ENCODE peak calls at places on chromosomes 1 and 21, in five cellular contexts. J is OCI-LY7, K is neural progenitor cell, D is endothelial cell of umbilical vein, Z is GM23248. A is an unnamed sample.

GRCh38 chr1:207806531-207807394 is 54.9 kb downstream of the CD46 start:
- DNase-seq in J (no peak), K (no peak), D (no peak), Z (no peak), A (peak)

GRCh38 chr1:183653876-183654451 is 848 bp upstream of the APOBEC4 start:
- DNase-seq in J (no peak), K (no peak), D (no peak), Z (no peak), A (no peak)

GRCh38 chr1:175128523-175128922 is 60.9 kb downstream of the TNN start:
- DNase-seq in J (no peak), K (no peak), D (no peak), Z (no peak), A (no peak)

GRCh38 chr1:241336335-241336734 is 20.7 kb downstream of the RGS7 start:
- DNase-seq in J (no peak), K (no peak), D (peak), Z (peak), A (no peak)

GRCh38 chr1:54324031-54324654 is 82.1 kb downstream of the SSBP3 start:
- DNase-seq in J (no peak), K (peak), D (no peak), Z (peak), A (peak)

GRCh38 chr1:29052951-29053350 is 70.8 kb downstream of the TMEM200B start:
- DNase-seq in J (no peak), K (no peak), D (no peak), Z (no peak), A (no peak)

GRCh38 chr1:184118051-184118450 is 66.5 kb downstream of the TSEN15 start:
- DNase-seq in J (no peak), K (no peak), D (no peak), Z (peak), A (peak)

GRCh38 chr1:27435566-27436203 is 43.3 kb downstream of the GPR3 start:
- DNase-seq in J (peak), K (no peak), D (no peak), Z (peak), A (no peak)

GRCh38 chr1:40067023-40067422 is 26.5 kb downstream of the CAP1 start:
- DNase-seq in J (no peak), K (no peak), D (no peak), Z (peak), A (no peak)

GRCh38 chr1:154559496-154559950 is 1.1 kb upstream of the UBE2Q1 start:
- DNase-seq in J (peak), K (peak), D (peak), Z (peak), A (peak)

DNA sequence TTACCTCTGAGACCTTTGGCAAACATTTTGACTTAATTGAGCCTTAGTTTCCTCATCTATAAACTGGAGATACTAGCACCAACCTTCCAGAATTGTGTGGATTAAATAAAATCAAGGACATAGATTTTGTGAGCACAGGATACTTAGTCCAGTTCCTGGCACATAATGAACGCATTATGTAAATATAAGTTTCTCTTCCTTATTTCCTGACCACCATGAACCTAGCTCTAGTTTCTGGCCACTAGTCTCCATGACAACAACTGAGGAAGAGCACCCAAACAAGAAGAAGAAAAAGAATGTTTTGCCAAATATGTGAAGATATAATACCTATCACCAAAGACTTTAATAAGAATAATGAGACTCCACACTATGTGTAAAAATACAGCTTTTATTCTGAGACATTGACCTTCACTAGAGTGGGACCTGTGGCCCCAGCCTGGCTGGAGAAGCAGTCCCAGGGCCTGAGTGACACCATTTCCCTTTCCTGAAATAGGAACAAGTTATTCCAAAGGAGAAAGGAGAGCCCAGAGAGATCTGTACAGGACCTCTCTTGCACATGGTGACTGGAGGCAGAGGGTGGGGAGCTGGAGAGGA is 894 bp upstream of the USF1 start:
- DNase-seq in J (peak), K (no peak), D (no peak), Z (no peak), A (no peak)
- H2AFZ ChIP-seq in J (no peak), K (peak), D (no peak), Z (peak), A (peak)

GRCh38 chr1:202160377-202160940 is at the start of gene PTPN7:
- DNase-seq in J (peak), K (no peak), D (no peak), Z (no peak), A (no peak)
- H2AFZ ChIP-seq in J (peak), K (no peak), D (peak), Z (no peak), A (no peak)

GRCh38 chr1:92503043-92503925 is 16.6 kb upstream of the GFI1 start:
- DNase-seq in J (no peak), K (no peak), D (no peak), Z (no peak), A (no peak)
- H2AFZ ChIP-seq in J (no peak), K (no peak), D (no peak), Z (no peak), A (no peak)

DNA sequence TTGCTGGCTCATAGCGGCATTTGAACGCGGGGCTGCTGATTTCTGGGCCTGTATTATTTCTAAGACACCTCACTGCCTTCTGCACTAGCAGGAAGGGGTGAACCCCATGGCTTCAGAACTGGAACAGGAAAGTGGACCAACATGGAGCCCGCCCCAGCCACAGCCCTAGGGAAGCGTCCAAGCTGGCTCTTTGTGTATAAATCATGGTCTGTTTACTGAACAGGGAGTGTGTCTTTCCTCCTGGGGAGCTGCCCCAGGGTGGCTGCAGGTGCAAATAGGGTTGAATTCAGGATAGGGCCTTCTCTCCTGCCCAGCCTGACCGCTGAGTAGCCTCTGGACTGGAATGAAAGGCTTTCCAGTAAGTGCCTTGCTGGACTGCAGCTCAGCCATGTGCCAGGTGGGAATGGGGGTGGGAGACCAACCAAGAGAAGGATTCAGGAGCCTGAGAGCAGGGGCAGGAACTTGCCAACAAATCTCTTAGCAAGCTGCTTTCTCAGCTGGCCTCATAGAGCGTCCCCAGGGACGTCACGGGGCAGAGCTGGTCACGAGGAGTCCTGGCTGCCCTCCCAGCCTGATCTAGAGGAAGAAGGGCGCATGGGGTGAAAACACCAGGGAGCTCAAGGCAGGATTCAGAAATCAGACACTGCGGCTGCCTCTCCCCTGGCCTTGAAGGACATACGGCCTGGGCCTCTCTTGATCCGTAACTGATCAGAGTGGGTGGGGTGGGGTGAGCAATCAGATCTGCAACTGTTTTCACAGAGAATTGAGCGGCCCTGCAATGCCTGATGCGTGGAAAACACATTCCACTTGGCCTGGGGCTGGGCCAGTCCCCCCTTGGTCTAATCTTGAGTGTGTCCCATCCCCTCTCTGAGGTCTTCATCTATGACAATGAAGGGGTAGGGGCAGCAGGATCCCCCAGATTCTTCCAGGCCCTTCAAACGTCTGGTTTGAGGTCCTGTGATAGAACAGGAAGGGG is 56.5 kb upstream of the SELENON start:
- DNase-seq in J (no peak), K (no peak), D (peak), Z (peak), A (peak)
- H2AFZ ChIP-seq in J (no peak), K (peak), D (no peak), Z (peak), A (no peak)

GRCh38 chr21:28856588-28857250 is 136.0 kb downstream of the LTN1 start:
- DNase-seq in J (no peak), K (peak), D (no peak), Z (no peak), A (no peak)
- H2AFZ ChIP-seq in J (no peak), K (no peak), D (no peak), Z (no peak), A (no peak)

DNA sequence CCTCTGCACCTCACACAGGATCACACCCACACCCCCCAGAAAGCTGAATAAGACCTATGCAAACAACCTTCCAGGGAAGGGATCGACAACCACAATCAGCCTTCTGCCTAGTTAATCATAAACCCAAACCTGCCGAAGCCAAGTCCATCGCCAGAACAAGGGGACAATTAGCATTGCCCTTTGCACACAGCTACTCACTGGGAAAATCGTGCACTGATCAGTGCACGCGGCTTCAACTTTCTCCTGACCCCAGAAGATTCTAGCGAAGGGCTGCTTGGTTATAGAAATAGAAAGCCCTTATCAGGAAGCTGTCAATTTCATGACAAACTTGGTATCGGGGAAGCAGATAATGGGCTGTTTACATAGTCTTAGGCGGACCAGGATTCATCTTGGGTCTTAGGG is 29.5 kb downstream of the RUNX1 start:
- DNase-seq in J (no peak), K (no peak), D (no peak), Z (no peak), A (no peak)
- H2AFZ ChIP-seq in J (no peak), K (no peak), D (no peak), Z (no peak), A (no peak)

GRCh38 chr1:162400790-162401189 is 11.1 kb downstream of the SH2D1B start:
- DNase-seq in J (no peak), K (no peak), D (no peak), Z (no peak), A (no peak)
- H2AFZ ChIP-seq in J (no peak), K (no peak), D (no peak), Z (no peak), A (no peak)

DNA sequence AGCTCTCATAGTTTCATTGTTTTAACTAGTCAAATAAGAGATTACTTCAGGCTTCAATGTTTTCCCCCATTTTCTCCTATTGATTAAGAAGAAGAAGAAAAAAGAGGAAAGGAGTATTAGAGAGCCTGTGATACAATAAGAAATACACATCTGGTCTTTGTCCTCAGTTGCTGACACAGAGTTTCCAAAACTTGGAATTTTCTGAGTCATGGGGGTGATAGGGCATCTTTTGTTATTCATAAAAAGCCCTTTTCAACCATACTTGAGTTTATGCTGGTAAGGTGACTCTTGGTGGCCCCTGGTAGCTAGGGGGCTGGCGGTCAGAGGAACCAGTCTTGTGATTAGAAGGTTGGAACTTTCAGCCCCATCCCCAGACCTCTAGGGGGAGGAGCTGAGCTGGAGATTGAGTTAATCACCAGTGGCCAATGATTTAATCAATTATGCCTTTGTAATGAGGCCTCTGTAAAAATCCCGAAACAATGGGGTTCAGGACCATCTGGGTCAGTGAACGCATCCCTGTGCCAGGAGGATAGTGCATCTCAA is 28.9 kb upstream of the KLF18 start:
- DNase-seq in J (no peak), K (no peak), D (no peak), Z (peak), A (peak)
- H2AFZ ChIP-seq in J (no peak), K (no peak), D (no peak), Z (peak), A (no peak)

GRCh38 chr1:165507570-165507969 is 36.2 kb upstream of the LRRC52 start:
- DNase-seq in J (no peak), K (no peak), D (no peak), Z (no peak), A (no peak)

GRCh38 chr1:165512817-165513216 is 31.0 kb upstream of the LRRC52 start:
- DNase-seq in J (no peak), K (peak), D (no peak), Z (no peak), A (no peak)

GRCh38 chr1:165508291-165508690 is 35.5 kb upstream of the LRRC52 start:
- DNase-seq in J (no peak), K (no peak), D (no peak), Z (no peak), A (no peak)
- H2AFZ ChIP-seq in J (no peak), K (no peak), D (no peak), Z (no peak), A (no peak)